ENCODE peak calls at places on chromosomes 2 and 18, in eight cellular contexts. One of them, this sample, is unnamed.

GRCh38 chr2:149365826-149366583 is 35.6 kb downstream of the LYPD6 start:
- DNase-seq in HFF-Myc: no peak
- DNase-seq in HCT116: peak; percentile 28
- DNase-seq in epithelial cell of esophagus: peak; percentile 89
- DNase-seq in A549: no peak
- DNase-seq in astrocyte of the spinal cord: peak; percentile 5
- DNase-seq in cardiac fibroblast: peak; percentile 3
- DNase-seq in D721Med: no peak
- DNase-seq in this sample: peak; percentile 57

GRCh38 chr2:222756951-222757645 is 85.6 kb downstream of the MOGAT1 start:
- DNase-seq in HFF-Myc: no peak
- DNase-seq in HCT116: peak; percentile 24
- DNase-seq in epithelial cell of esophagus: peak; percentile 86
- DNase-seq in A549: peak; percentile 68
- DNase-seq in astrocyte of the spinal cord: peak; percentile 37
- DNase-seq in cardiac fibroblast: peak; percentile 31
- DNase-seq in D721Med: no peak
- DNase-seq in this sample: no peak

GRCh38 chr18:48961547-48961946 is 10.8 kb upstream of the SMAD7 start:
- DNase-seq in HFF-Myc: no peak
- DNase-seq in HCT116: no peak
- DNase-seq in epithelial cell of esophagus: no peak
- DNase-seq in A549: no peak
- DNase-seq in astrocyte of the spinal cord: no peak
- DNase-seq in cardiac fibroblast: no peak
- DNase-seq in D721Med: no peak
- DNase-seq in this sample: no peak

GRCh38 chr2:112843836-112844235 is 7.3 kb upstream of the IL1B start:
- DNase-seq in HFF-Myc: no peak
- DNase-seq in HCT116: no peak
- DNase-seq in epithelial cell of esophagus: no peak
- DNase-seq in A549: no peak
- DNase-seq in astrocyte of the spinal cord: no peak
- DNase-seq in cardiac fibroblast: no peak
- DNase-seq in D721Med: no peak
- DNase-seq in this sample: no peak

GRCh38 chr2:64804651-64805050 is 150.9 kb upstream of the SERTAD2 start:
- DNase-seq in HFF-Myc: no peak
- DNase-seq in HCT116: no peak
- DNase-seq in epithelial cell of esophagus: no peak
- DNase-seq in A549: no peak
- DNase-seq in astrocyte of the spinal cord: peak; percentile 57
- DNase-seq in cardiac fibroblast: no peak
- DNase-seq in D721Med: no peak
- DNase-seq in this sample: no peak

GRCh38 chr2:46135936-46136335 is 161.3 kb upstream of the EPAS1 start:
- DNase-seq in HFF-Myc: no peak
- DNase-seq in HCT116: no peak
- DNase-seq in epithelial cell of esophagus: no peak
- DNase-seq in A549: no peak
- DNase-seq in astrocyte of the spinal cord: peak; percentile 67
- DNase-seq in cardiac fibroblast: peak; percentile 92
- DNase-seq in D721Med: no peak
- DNase-seq in this sample: no peak

GRCh38 chr2:85797959-85798358 is 44.2 kb downstream of the ATOH8 start:
- DNase-seq in HFF-Myc: no peak
- DNase-seq in HCT116: no peak
- DNase-seq in epithelial cell of esophagus: peak; percentile 10
- DNase-seq in A549: peak; percentile 43
- DNase-seq in astrocyte of the spinal cord: peak; percentile 46
- DNase-seq in cardiac fibroblast: peak; percentile 73
- DNase-seq in D721Med: no peak
- DNase-seq in this sample: no peak

GRCh38 chr2:208006833-208007232 is 18.5 kb downstream of the PLEKHM3 start:
- DNase-seq in HFF-Myc: no peak
- DNase-seq in HCT116: no peak
- DNase-seq in epithelial cell of esophagus: peak; percentile 91
- DNase-seq in A549: no peak
- DNase-seq in astrocyte of the spinal cord: peak; percentile 36
- DNase-seq in cardiac fibroblast: no peak
- DNase-seq in D721Med: no peak
- DNase-seq in this sample: no peak

GRCh38 chr18:59705145-59705544 is 7.9 kb upstream of the CCBE1 start:
- DNase-seq in HFF-Myc: no peak
- DNase-seq in HCT116: no peak
- DNase-seq in epithelial cell of esophagus: no peak
- DNase-seq in A549: no peak
- DNase-seq in astrocyte of the spinal cord: no peak
- DNase-seq in cardiac fibroblast: peak; percentile 58
- DNase-seq in D721Med: no peak
- DNase-seq in this sample: no peak

GRCh38 chr2:159131267-159131790 is 155.2 kb downstream of the WDSUB1 start:
- DNase-seq in HFF-Myc: no peak
- DNase-seq in HCT116: no peak
- DNase-seq in epithelial cell of esophagus: no peak
- DNase-seq in A549: no peak
- DNase-seq in astrocyte of the spinal cord: no peak
- DNase-seq in cardiac fibroblast: no peak
- DNase-seq in D721Med: no peak
- DNase-seq in this sample: no peak

GRCh38 chr2:159134979-159135378 is 151.5 kb downstream of the WDSUB1 start:
- DNase-seq in HFF-Myc: no peak
- DNase-seq in HCT116: no peak
- DNase-seq in epithelial cell of esophagus: no peak
- DNase-seq in A549: no peak
- DNase-seq in astrocyte of the spinal cord: no peak
- DNase-seq in cardiac fibroblast: no peak
- DNase-seq in D721Med: no peak
- DNase-seq in this sample: no peak

GRCh38 chr2:159131882-159132281 is 154.6 kb downstream of the WDSUB1 start:
- DNase-seq in HFF-Myc: no peak
- DNase-seq in HCT116: peak; percentile 43
- DNase-seq in epithelial cell of esophagus: peak; percentile 86
- DNase-seq in A549: no peak
- DNase-seq in astrocyte of the spinal cord: peak; percentile 91
- DNase-seq in cardiac fibroblast: peak; percentile 89
- DNase-seq in D721Med: no peak
- DNase-seq in this sample: no peak

GRCh38 chr2:159136405-159136804 is 150.1 kb downstream of the WDSUB1 start:
- DNase-seq in HFF-Myc: no peak
- DNase-seq in HCT116: no peak
- DNase-seq in epithelial cell of esophagus: no peak
- DNase-seq in A549: no peak
- DNase-seq in astrocyte of the spinal cord: no peak
- DNase-seq in cardiac fibroblast: no peak
- DNase-seq in D721Med: no peak
- DNase-seq in this sample: no peak

DNA sequence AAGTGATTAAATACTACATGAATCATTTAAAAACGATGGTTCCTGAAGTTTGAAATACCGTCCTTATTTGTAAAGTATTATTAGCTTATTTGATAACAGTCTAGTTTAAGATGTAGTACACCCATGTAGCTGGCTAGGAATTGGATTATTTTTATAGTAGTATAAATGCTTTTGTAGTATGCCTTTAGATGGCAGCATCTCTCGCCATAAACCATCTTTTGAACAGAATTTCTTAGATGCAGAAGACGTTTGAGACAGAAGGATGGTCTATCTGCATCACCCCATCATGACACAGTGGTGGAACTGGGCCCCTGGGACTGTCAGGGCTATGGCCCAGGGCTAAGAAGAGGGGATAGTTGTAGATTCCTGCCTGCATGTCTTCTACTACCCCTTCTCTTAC is 152.7 kb downstream of the WDSUB1 start:
- DNase-seq in HFF-Myc: no peak
- DNase-seq in HCT116: no peak
- DNase-seq in epithelial cell of esophagus: no peak
- DNase-seq in A549: no peak
- DNase-seq in astrocyte of the spinal cord: peak; percentile 43
- DNase-seq in cardiac fibroblast: peak; percentile 60
- DNase-seq in D721Med: no peak
- DNase-seq in this sample: no peak
- TF ChIP-seq CTCF in HFF-Myc: no peak
- TF ChIP-seq CTCF in HCT116: no peak
- TF ChIP-seq CTCF in epithelial cell of esophagus: no peak
- TF ChIP-seq CTCF in A549: peak; percentile 18
- TF ChIP-seq CTCF in astrocyte of the spinal cord: peak; percentile 25
- TF ChIP-seq CTCF in cardiac fibroblast: peak; percentile 19
- TF ChIP-seq CTCF in D721Med: no peak
- TF ChIP-seq CTCF in this sample: no peak

GRCh38 chr2:54722641-54723299 is 692 bp upstream of the EML6 start:
- DNase-seq in HFF-Myc: no peak
- DNase-seq in HCT116: peak; percentile 0
- DNase-seq in epithelial cell of esophagus: peak; percentile 85
- DNase-seq in A549: peak; percentile 38
- DNase-seq in astrocyte of the spinal cord: peak; percentile 17
- DNase-seq in cardiac fibroblast: peak; percentile 62
- DNase-seq in D721Med: no peak
- DNase-seq in this sample: no peak

GRCh38 chr2:54724150-54724559 is 693 bp downstream of the EML6 start:
- DNase-seq in HFF-Myc: no peak
- DNase-seq in HCT116: no peak
- DNase-seq in epithelial cell of esophagus: peak; percentile 5
- DNase-seq in A549: no peak
- DNase-seq in astrocyte of the spinal cord: peak; percentile 19
- DNase-seq in cardiac fibroblast: peak; percentile 8
- DNase-seq in D721Med: no peak
- DNase-seq in this sample: no peak

GRCh38 chr2:54724560-54725342 is 1.3 kb downstream of the EML6 start:
- DNase-seq in HFF-Myc: no peak
- DNase-seq in HCT116: no peak
- DNase-seq in epithelial cell of esophagus: peak; percentile 24
- DNase-seq in A549: peak; percentile 30
- DNase-seq in astrocyte of the spinal cord: no peak
- DNase-seq in cardiac fibroblast: no peak
- DNase-seq in D721Med: peak; percentile 26
- DNase-seq in this sample: peak; percentile 19

GRCh38 chr2:54725343-54726099 is 2.1 kb downstream of the EML6 start:
- DNase-seq in HFF-Myc: no peak
- DNase-seq in HCT116: no peak
- DNase-seq in epithelial cell of esophagus: no peak
- DNase-seq in A549: no peak
- DNase-seq in astrocyte of the spinal cord: no peak
- DNase-seq in cardiac fibroblast: no peak
- DNase-seq in D721Med: no peak
- DNase-seq in this sample: no peak

GRCh38 chr2:54723300-54724149 is at the start of gene EML6:
- DNase-seq in HFF-Myc: peak; percentile 93
- DNase-seq in HCT116: peak; percentile 96
- DNase-seq in epithelial cell of esophagus: peak; percentile 100
- DNase-seq in A549: peak; percentile 97
- DNase-seq in astrocyte of the spinal cord: peak; percentile 99
- DNase-seq in cardiac fibroblast: peak; percentile 99
- DNase-seq in D721Med: peak; percentile 85
- DNase-seq in this sample: peak; percentile 98
- TF ChIP-seq CTCF in HFF-Myc: no peak
- TF ChIP-seq CTCF in HCT116: no peak
- TF ChIP-seq CTCF in epithelial cell of esophagus: peak; percentile 7
- TF ChIP-seq CTCF in A549: peak; percentile 27
- TF ChIP-seq CTCF in astrocyte of the spinal cord: peak; percentile 18
- TF ChIP-seq CTCF in cardiac fibroblast: no peak
- TF ChIP-seq CTCF in D721Med: no peak
- TF ChIP-seq CTCF in this sample: peak; percentile 39

DNA sequence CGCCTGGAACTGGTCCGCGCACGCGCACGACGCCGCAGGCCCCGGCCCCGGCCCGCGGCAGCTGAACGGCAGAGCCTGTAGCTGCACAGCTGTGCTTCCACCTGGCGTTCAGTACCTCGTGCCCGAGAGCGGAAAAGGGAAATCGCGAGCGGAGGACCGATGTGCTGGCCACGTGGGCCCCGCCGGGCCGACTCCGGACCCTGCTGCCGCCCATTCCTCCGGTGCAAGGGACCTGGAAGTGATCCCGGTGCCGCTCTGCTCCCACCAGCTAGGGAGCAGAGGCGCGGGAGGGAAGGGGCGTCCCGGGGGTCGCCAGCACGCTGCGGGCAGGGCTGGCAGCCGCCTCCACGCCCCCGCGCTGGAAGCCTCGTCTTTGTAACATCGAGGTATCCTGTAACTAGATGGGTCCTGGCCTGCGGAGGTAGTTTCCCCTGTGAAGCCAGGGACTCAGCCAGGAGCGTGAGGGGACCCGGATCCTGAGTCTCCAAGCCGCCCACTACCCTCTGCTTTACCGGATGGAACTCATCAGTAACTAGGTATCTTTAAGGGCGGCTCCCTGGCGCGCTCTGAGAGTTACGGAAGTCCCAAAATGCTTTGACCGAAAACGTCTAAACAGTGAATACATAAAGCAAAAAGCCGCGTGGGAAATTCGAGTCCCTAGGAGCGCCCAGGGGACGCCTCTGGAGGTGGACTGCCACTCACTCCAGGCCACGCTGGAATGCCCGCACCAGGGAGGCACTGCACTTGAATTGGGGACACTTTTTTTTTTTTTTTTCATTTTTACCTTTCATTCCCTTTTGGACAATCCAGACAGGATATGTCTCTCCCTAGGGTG is 736 bp upstream of the ODC1 start:
- DNase-seq in HFF-Myc: peak; percentile 65
- DNase-seq in HCT116: peak; percentile 77
- DNase-seq in epithelial cell of esophagus: peak; percentile 86
- DNase-seq in A549: peak; percentile 92
- DNase-seq in astrocyte of the spinal cord: peak; percentile 85
- DNase-seq in cardiac fibroblast: peak; percentile 22
- DNase-seq in D721Med: peak; percentile 93
- DNase-seq in this sample: peak; percentile 95
- TF ChIP-seq CTCF in HFF-Myc: no peak
- TF ChIP-seq CTCF in HCT116: no peak
- TF ChIP-seq CTCF in epithelial cell of esophagus: peak; percentile 17
- TF ChIP-seq CTCF in A549: peak; percentile 27
- TF ChIP-seq CTCF in astrocyte of the spinal cord: peak; percentile 24
- TF ChIP-seq CTCF in cardiac fibroblast: no peak
- TF ChIP-seq CTCF in D721Med: no peak
- TF ChIP-seq CTCF in this sample: no peak

GRCh38 chr2:221451836-221452774 is 120.0 kb downstream of the EPHA4 start:
- DNase-seq in HFF-Myc: no peak
- DNase-seq in HCT116: no peak
- DNase-seq in epithelial cell of esophagus: no peak
- DNase-seq in A549: no peak
- DNase-seq in astrocyte of the spinal cord: no peak
- DNase-seq in cardiac fibroblast: no peak
- DNase-seq in D721Med: no peak
- DNase-seq in this sample: no peak

GRCh38 chr2:221458588-221458987 is 113.5 kb downstream of the EPHA4 start:
- DNase-seq in HFF-Myc: no peak
- DNase-seq in HCT116: no peak
- DNase-seq in epithelial cell of esophagus: no peak
- DNase-seq in A549: no peak
- DNase-seq in astrocyte of the spinal cord: no peak
- DNase-seq in cardiac fibroblast: peak; percentile 3
- DNase-seq in D721Med: no peak
- DNase-seq in this sample: no peak

GRCh38 chr2:221450280-221450679 is 121.8 kb downstream of the EPHA4 start:
- DNase-seq in HFF-Myc: no peak
- DNase-seq in HCT116: no peak
- DNase-seq in epithelial cell of esophagus: no peak
- DNase-seq in A549: no peak
- DNase-seq in astrocyte of the spinal cord: no peak
- DNase-seq in cardiac fibroblast: no peak
- DNase-seq in D721Med: no peak
- DNase-seq in this sample: no peak

GRCh38 chr2:221455214-221455613 is 116.9 kb downstream of the EPHA4 start:
- DNase-seq in HFF-Myc: no peak
- DNase-seq in HCT116: no peak
- DNase-seq in epithelial cell of esophagus: no peak
- DNase-seq in A549: no peak
- DNase-seq in astrocyte of the spinal cord: no peak
- DNase-seq in cardiac fibroblast: peak; percentile 11
- DNase-seq in D721Med: no peak
- DNase-seq in this sample: no peak

GRCh38 chr2:221454459-221455105 is 117.5 kb downstream of the EPHA4 start:
- DNase-seq in HFF-Myc: no peak
- DNase-seq in HCT116: no peak
- DNase-seq in epithelial cell of esophagus: no peak
- DNase-seq in A549: no peak
- DNase-seq in astrocyte of the spinal cord: no peak
- DNase-seq in cardiac fibroblast: no peak
- DNase-seq in D721Med: no peak
- DNase-seq in this sample: no peak
- TF ChIP-seq CTCF in HFF-Myc: no peak
- TF ChIP-seq CTCF in HCT116: no peak
- TF ChIP-seq CTCF in epithelial cell of esophagus: no peak
- TF ChIP-seq CTCF in A549: no peak
- TF ChIP-seq CTCF in astrocyte of the spinal cord: no peak
- TF ChIP-seq CTCF in cardiac fibroblast: no peak
- TF ChIP-seq CTCF in D721Med: peak; percentile 30
- TF ChIP-seq CTCF in this sample: no peak